ENCODE peak calls at places on chromosome 7, in eight cellular contexts. W, T, J, A, O, U, H and B are unnamed samples.
A peak's percentile ranks its signal among the peaks of the same experiment; 100 is the strongest.

GRCh38 chr7:17147409-17147808 is 151.0 kb upstream of the AHR start:
- DNase-seq in T (no peak), J (no peak), H (no peak), U (no peak), A (no peak), W (no peak), O (no peak), B (no peak)

GRCh38 chr7:2710256-2710655 is 22.3 kb downstream of the AMZ1 start:
- DNase-seq in A (no peak), H (no peak), J (no peak), T (no peak), W (no peak), U (no peak), O (no peak), B (peak; percentile 74)

GRCh38 chr7:132179681-132180080 is 396.6 kb downstream of the PLXNA4 start:
- DNase-seq in H (peak; percentile 66), A (no peak), O (no peak), T (no peak), W (no peak), U (no peak), J (no peak), B (no peak)

GRCh38 chr7:88040694-88041093 is 106.6 kb downstream of the ADAM22 start:
- DNase-seq in U (no peak), A (no peak), O (no peak), H (no peak), W (no peak), J (no peak), T (no peak), B (no peak)

GRCh38 chr7:2038876-2039728 is 193.6 kb downstream of the MAD1L1 start:
- DNase-seq in A (no peak), J (no peak), U (no peak), T (no peak), W (no peak), O (no peak), H (peak; percentile 51), B (no peak)

GRCh38 chr7:47584128-47584865 is 2.4 kb upstream of the TNS3 start:
- DNase-seq in T (no peak), H (no peak), W (no peak), U (no peak), J (no peak), A (no peak), O (peak; percentile 63), B (no peak)

GRCh38 chr7:41881313-41882130 is 178.6 kb upstream of the INHBA start:
- DNase-seq in J (no peak), A (no peak), O (peak; percentile 27), H (no peak), T (no peak), U (no peak), W (no peak), B (peak; percentile 85)

GRCh38 chr7:135925205-135925604 is 52.0 kb downstream of the MTPN start:
- DNase-seq in A (no peak), T (no peak), J (no peak), H (no peak), U (no peak), O (peak; percentile 22), W (no peak), B (no peak)

GRCh38 chr7:15561840-15562239 is at the start of gene AGMO:
- DNase-seq in A (peak; percentile 37), O (peak; percentile 21), W (no peak), H (peak; percentile 82), T (peak; percentile 32), U (no peak), J (peak; percentile 81), B (no peak)

GRCh38 chr7:96023376-96023775 is 251.0 kb downstream of the DYNC1I1 start:
- DNase-seq in J (no peak), H (no peak), W (no peak), U (no peak), O (no peak), A (no peak), T (no peak), B (no peak)

GRCh38 chr7:99380032-99380822 is 5.7 kb downstream of the ARPC1B start:
- DNase-seq in W (no peak), H (no peak), J (no peak), A (no peak), T (no peak), U (no peak), O (peak; percentile 74), B (peak; percentile 54)

GRCh38 chr7:151745090-151745638 is 131.8 kb downstream of the PRKAG2 start:
- DNase-seq in W (no peak), J (no peak), A (peak; percentile 38), T (peak; percentile 18), U (no peak), O (peak; percentile 80), H (peak; percentile 92), B (peak; percentile 27)

GRCh38 chr7:716212-716611 is 10.3 kb upstream of the DNAAF5 start:
- DNase-seq in J (no peak), H (no peak), T (no peak), W (no peak), U (no peak), O (no peak), A (no peak), B (no peak)

GRCh38 chr7:28766359-28766758 is 191.8 kb downstream of the TRIL start:
- DNase-seq in J (no peak), U (no peak), H (no peak), A (no peak), W (no peak), O (no peak), T (no peak), B (no peak)

GRCh38 chr7:7757576-7757975 is 39.2 kb upstream of the RPA3 start:
- DNase-seq in W (no peak), J (no peak), A (no peak), U (no peak), T (no peak), O (no peak), H (no peak), B (no peak)

GRCh38 chr7:46432666-46433065 is 511.6 kb upstream of the IGFBP3 start:
- DNase-seq in H (no peak), U (no peak), O (peak; percentile 81), J (no peak), A (peak; percentile 66), W (no peak), T (no peak), B (no peak)